ENCODE peak calls at places on chromosomes 1 and 21, in four cellular contexts. C, H, D and X are unnamed samples.

GRCh38 chr21:37292946-37293345 is 25.8 kb upstream of the VPS26C start:
- DNase-seq in D (no peak), C (no peak), H (peak; percentile 11), X (no peak)

GRCh38 chr1:218498061-218498938 is 153.2 kb downstream of the TGFB2 start:
- DNase-seq in H (peak; percentile 66), C (no peak), D (no peak), X (no peak)

GRCh38 chr1:16178596-16179497 is 23.0 kb upstream of the EPHA2 start:
- DNase-seq in D (no peak), H (no peak), C (no peak), X (no peak)

GRCh38 chr1:232890340-232890953 is 60.0 kb upstream of the NTPCR start:
- DNase-seq in C (no peak), H (no peak), D (no peak), X (peak; percentile 82)

GRCh38 chr1:53420331-53420730 is 38.9 kb upstream of the DMRTB1 start:
- DNase-seq in H (no peak), C (no peak), D (no peak), X (no peak)

GRCh38 chr1:221100196-221100950 is 221.1 kb downstream of the HLX start:
- DNase-seq in D (no peak), H (peak; percentile 96), C (no peak), X (no peak)

GRCh38 chr1:234933475-234933874 is 195.2 kb downstream of the TOMM20 start:
- DNase-seq in H (peak; percentile 81), D (no peak), C (peak; percentile 88), X (no peak)

GRCh38 chr1:3898994-3899775 is 887 bp downstream of the C1orf174 start:
- DNase-seq in C (no peak), H (peak; percentile 9), D (peak; percentile 43), X (no peak)

GRCh38 chr1:246197076-246197475 is 310.0 kb downstream of the SMYD3 start:
- DNase-seq in C (no peak), D (no peak), H (no peak), X (no peak)

GRCh38 chr1:29783501-29784275 is 547.4 kb downstream of the PTPRU start:
- DNase-seq in H (no peak), C (no peak), D (no peak), X (no peak)

GRCh38 chr1:83058327-83058726 is 940.6 kb downstream of the TTLL7 start:
- DNase-seq in H (no peak), C (no peak), D (no peak), X (no peak)

GRCh38 chr21:26920055-26920454 is 46.8 kb downstream of the ADAMTS5 start:
- DNase-seq in H (peak; percentile 55), D (no peak), C (no peak), X (no peak)

GRCh38 chr1:65319141-65319540 is 9.8 kb downstream of the DNAJC6 start:
- DNase-seq in H (no peak), C (no peak), D (no peak), X (no peak)

GRCh38 chr1:157090771-157091170 is 8.8 kb downstream of the ETV3L start:
- DNase-seq in D (no peak), C (no peak), H (no peak), X (no peak)

GRCh38 chr1:199129247-199129646 is 490.4 kb downstream of the PTPRC start:
- DNase-seq in C (no peak), H (peak; percentile 14), D (no peak), X (no peak)

GRCh38 chr21:32726742-32727477 is 903 bp downstream of the SYNJ1 start:
- DNase-seq in D (peak; percentile 11), H (peak; percentile 28), C (peak; percentile 29), X (no peak)

GRCh38 chr1:55696181-55696580 is 481.0 kb upstream of the USP24 start:
- DNase-seq in H (peak; percentile 98), C (no peak), D (no peak), X (no peak)

GRCh38 chr1:84742653-84743052 is 52.4 kb upstream of the SSX2IP start:
- DNase-seq in C (peak; percentile 56), H (peak; percentile 51), D (no peak), X (no peak)

GRCh38 chr1:21616372-21616771 is 52.8 kb downstream of the RAP1GAP start:
- DNase-seq in C (no peak), H (no peak), D (no peak), X (no peak)

GRCh38 chr1:189669846-189670245 is 807.8 kb downstream of the BRINP3 start:
- DNase-seq in H (no peak), D (no peak), C (no peak), X (no peak)

GRCh38 chr1:161311595-161312181 is 1.9 kb upstream of the MPZ start:
- DNase-seq in C (no peak), D (no peak), H (no peak), X (no peak)

GRCh38 chr1:161885013-161885412 is 118.9 kb downstream of the ATF6 start:
- DNase-seq in C (no peak), H (peak; percentile 94), D (peak; percentile 17), X (no peak)

GRCh38 chr1:177495878-177496277 is 325.1 kb downstream of the BRINP2 start:
- DNase-seq in D (no peak), H (peak; percentile 30), C (no peak), X (no peak)

GRCh38 chr1:165954940-165955339 is 127.5 kb downstream of the UCK2 start:
- DNase-seq in H (peak; percentile 81), D (no peak), C (peak; percentile 28), X (no peak)

GRCh38 chr1:247054992-247055415 is 23.6 kb downstream of the ZNF670 start:
- DNase-seq in D (no peak), C (no peak), H (peak; percentile 70), X (no peak)

GRCh38 chr1:44112486-44112885 is 6.1 kb upstream of the KLF17 start:
- DNase-seq in H (peak; percentile 62), D (no peak), C (no peak), X (no peak)

GRCh38 chr1:59230622-59231021 is 66.3 kb upstream of the FGGY start:
- DNase-seq in C (no peak), H (peak; percentile 22), D (no peak), X (no peak)

GRCh38 chr1:34639701-34640100 is 115.1 kb upstream of the GJB5 start:
- DNase-seq in C (no peak), D (no peak), H (no peak), X (no peak)

GRCh38 chr1:187877220-187877619 is 1048.5 kb downstream of the PLA2G4A start:
- DNase-seq in D (no peak), H (no peak), C (no peak), X (no peak)

GRCh38 chr1:214281902-214282695 is 1.1 kb downstream of the SMYD2 start:
- DNase-seq in C (peak; percentile 28), D (peak; percentile 39), H (peak; percentile 80), X (no peak)

GRCh38 chr1:66598670-66599069 is 64.7 kb downstream of the SGIP1 start:
- DNase-seq in C (no peak), H (peak; percentile 83), D (no peak), X (no peak)

GRCh38 chr1:225944951-225945350 is 3.9 kb upstream of the LEFTY2 start:
- DNase-seq in D (no peak), H (no peak), C (peak; percentile 39), X (no peak)

GRCh38 chr1:174068000-174068399 is 45.8 kb upstream of the RC3H1 start:
- DNase-seq in D (no peak), C (peak; percentile 6), H (no peak), X (peak; percentile 92)

GRCh38 chr1:91020967-91021685 is 709 bp downstream of the ZNF644 start:
- DNase-seq in C (peak; percentile 87), D (peak; percentile 40), H (peak; percentile 72), X (peak; percentile 75)

GRCh38 chr1:149986486-149987296 is 23.8 kb downstream of the OTUD7B start:
- DNase-seq in C (no peak), D (no peak), H (peak; percentile 88), X (no peak)

GRCh38 chr1:220272841-220273090 is 513 bp upstream of the RAB3GAP2 start:
- DNase-seq in C (no peak), H (no peak), D (no peak), X (no peak)

GRCh38 chr21:42570362-42570761 is 56.7 kb downstream of the SLC37A1 start:
- DNase-seq in D (no peak), H (no peak), C (no peak), X (no peak)

GRCh38 chr1:89844236-89844807 is 23.5 kb downstream of the LRRC8D start:
- DNase-seq in D (no peak), H (no peak), C (peak; percentile 32), X (no peak)
- H3K4me3 ChIP-seq in D (peak overlapping the region; percentile 81), H (peak overlapping the region; percentile 85), C (peak overlapping the region; percentile 81), X (peak overlapping the region; percentile 61)

GRCh38 chr1:207750901-207751300 is 953 bp upstream of the CD46 start:
- DNase-seq in H (no peak), D (no peak), C (no peak), X (no peak)
- H3K4me3 ChIP-seq in H (peak overlapping the region; percentile 92), D (peak overlapping the region; percentile 99), C (peak overlapping the region; percentile 82), X (peak overlapping the region; percentile 76)

GRCh38 chr1:109392788-109393580 is 4.7 kb downstream of the SORT1 start:
- DNase-seq in H (no peak), C (no peak), D (no peak), X (no peak)
- H3K4me3 ChIP-seq in H (no peak overlapping the region), C (no peak overlapping the region), D (no peak overlapping the region), X (no peak overlapping the region)

GRCh38 chr1:62274496-62274895 is 44.7 kb downstream of the KANK4 start:
- DNase-seq in H (no peak), D (no peak), C (no peak), X (no peak)
- H3K4me3 ChIP-seq in H (no peak overlapping the region), D (no peak overlapping the region), C (no peak overlapping the region), X (no peak overlapping the region)

GRCh38 chr21:34878940-34879339 is 170.2 kb downstream of the RUNX1 start:
- DNase-seq in D (no peak), H (no peak), C (no peak), X (no peak)
- H3K4me3 ChIP-seq in D (peak overlapping the region; percentile 14), H (no peak overlapping the region), C (no peak overlapping the region), X (no peak overlapping the region)

DNA sequence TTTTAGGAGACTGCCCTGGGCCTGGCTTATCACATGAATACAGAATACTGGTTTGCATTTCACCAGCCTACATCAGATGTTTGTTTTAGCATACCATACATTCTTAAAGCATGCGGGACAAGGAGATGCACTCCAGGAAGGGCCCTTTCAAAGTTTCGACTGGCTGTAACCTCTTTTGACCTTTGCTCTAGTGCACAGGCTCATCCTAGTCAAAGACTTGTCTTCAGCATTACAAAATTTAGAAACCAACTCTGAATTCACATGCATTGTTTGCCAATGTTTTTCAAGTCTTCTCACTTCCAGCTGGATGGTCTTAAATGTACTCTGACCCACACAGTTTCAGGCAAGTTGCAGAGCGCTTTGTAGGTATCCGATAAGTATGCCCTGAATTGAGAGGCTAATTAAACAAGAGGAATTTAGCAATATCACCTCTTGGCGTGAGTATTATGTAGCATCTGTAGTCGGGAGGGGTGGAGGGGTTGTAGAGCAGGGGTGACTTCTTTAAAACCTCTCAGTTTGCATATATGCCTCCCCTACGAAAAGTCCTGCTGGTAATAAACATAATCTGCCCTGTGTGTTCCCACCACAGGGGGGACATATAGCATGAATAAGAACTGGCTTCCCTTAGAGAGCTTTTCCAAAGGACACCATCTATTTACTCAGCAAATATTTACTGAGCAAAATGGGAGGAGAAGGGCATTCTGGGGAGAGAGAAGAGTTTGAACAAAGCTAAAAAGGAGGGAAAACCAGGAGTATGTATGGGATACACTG is 24.4 kb upstream of the AHCYL1 start:
- DNase-seq in H (peak; percentile 79), C (no peak), D (peak; percentile 87), X (no peak)
- H3K4me3 ChIP-seq in H (no peak overlapping the region), C (no peak overlapping the region), D (no peak overlapping the region), X (no peak overlapping the region)